ENCODE peak calls at places on chromosomes 5 and 9, in nine cellular contexts. X, J, W, G, M, C, I, H and Z are unnamed samples.
A peak's percentile ranks its signal among the peaks of the same experiment; 100 is the strongest.

GRCh38 chr9:16133556-16134227 is 580.8 kb downstream of the CCDC171 start:
- DNase-seq in X (no peak), J (peak; percentile 46), W (peak; percentile 30), G (peak; percentile 93), M (peak; percentile 86), C (peak; percentile 40), I (peak; percentile 95), H (peak; percentile 15), Z (peak; percentile 69)

GRCh38 chr9:107949058-107949457 is 459.5 kb upstream of the KLF4 start:
- DNase-seq in X (no peak), J (no peak), W (no peak), G (peak; percentile 28), M (no peak), C (no peak), I (no peak), H (no peak), Z (peak; percentile 46)

GRCh38 chr9:90801507-90802289 is at the start of gene SYK:
- DNase-seq in X (peak; percentile 66), J (peak; percentile 65), W (peak; percentile 52), G (no peak), M (no peak), C (peak; percentile 36), I (no peak), H (no peak), Z (no peak)

GRCh38 chr9:6271508-6272228 is 56.1 kb downstream of the IL33 start:
- DNase-seq in X (no peak), J (no peak), W (no peak), G (no peak), M (no peak), C (no peak), I (no peak), H (no peak), Z (no peak)

GRCh38 chr5:55650391-55650790 is 61.7 kb downstream of the SLC38A9 start:
- DNase-seq in X (no peak), J (no peak), W (no peak), G (peak; percentile 72), M (peak; percentile 82), C (no peak), I (peak; percentile 51), H (no peak), Z (peak; percentile 83)

GRCh38 chr5:168651654-168652053 is 72.5 kb upstream of the PANK3 start:
- DNase-seq in X (no peak), J (no peak), W (no peak), G (peak; percentile 82), M (peak; percentile 83), C (no peak), I (peak; percentile 58), H (peak; percentile 4), Z (peak; percentile 85)

GRCh38 chr9:125513634-125514413 is 193.2 kb downstream of the MAPKAP1 start:
- DNase-seq in X (no peak), J (peak; percentile 31), W (no peak), G (peak; percentile 96), M (peak; percentile 88), C (no peak), I (peak; percentile 89), H (peak; percentile 15), Z (peak; percentile 91)

GRCh38 chr5:181245427-181246275 is 1.9 kb upstream of the RACK1 start:
- DNase-seq in X (no peak), J (no peak), W (no peak), G (no peak), M (no peak), C (no peak), I (no peak), H (no peak), Z (no peak)

GRCh38 chr5:14895301-14895700 is 23.7 kb upstream of the ANKH start:
- DNase-seq in X (no peak), J (no peak), W (no peak), G (peak; percentile 17), M (no peak), C (no peak), I (peak; percentile 35), H (no peak), Z (no peak)

GRCh38 chr5:62268239-62268638 is 37.8 kb upstream of the KIF2A start:
- DNase-seq in X (peak; percentile 20), J (no peak), W (peak; percentile 25), G (peak; percentile 42), M (peak; percentile 30), C (no peak), I (peak; percentile 3), H (no peak), Z (no peak)

GRCh38 chr5:64210866-64211265 is 45.2 kb downstream of the RNF180 start:
- DNase-seq in X (no peak), J (no peak), W (no peak), G (peak; percentile 74), M (peak; percentile 90), C (no peak), I (peak; percentile 89), H (no peak), Z (peak; percentile 92)

GRCh38 chr5:73822989-73823339 is 197.0 kb downstream of the ARHGEF28 start:
- DNase-seq in X (peak; percentile 46), J (no peak), W (no peak), G (peak; percentile 56), M (peak; percentile 49), C (no peak), I (peak; percentile 33), H (no peak), Z (peak; percentile 60)

GRCh38 chr9:127237801-127238200 is 26.8 kb upstream of the GARNL3 start:
- DNase-seq in X (no peak), J (no peak), W (no peak), G (no peak), M (no peak), C (no peak), I (no peak), H (no peak), Z (no peak)

GRCh38 chr9:127316586-127317383 is 52.2 kb downstream of the GARNL3 start:
- DNase-seq in X (no peak), J (no peak), W (no peak), G (no peak), M (peak; percentile 19), C (no peak), I (peak; percentile 63), H (no peak), Z (no peak)

GRCh38 chr9:78294290-78295176 is 2.4 kb upstream of the PSAT1 start:
- DNase-seq in X (no peak), J (no peak), W (no peak), G (no peak), M (no peak), C (no peak), I (no peak), H (no peak), Z (no peak)

GRCh38 chr9:36664806-36665205 is 92.1 kb downstream of the MELK start:
- DNase-seq in X (no peak), J (no peak), W (no peak), G (no peak), M (no peak), C (no peak), I (no peak), H (no peak), Z (no peak)

GRCh38 chr9:89884356-89885083 is 279.7 kb downstream of the GADD45G start:
- DNase-seq in X (no peak), J (peak; percentile 69), W (no peak), G (no peak), M (no peak), C (no peak), I (no peak), H (no peak), Z (no peak)

GRCh38 chr9:96236854-96237545 is 65.0 kb downstream of the HSD17B3 start:
- DNase-seq in X (no peak), J (no peak), W (no peak), G (no peak), M (no peak), C (no peak), I (no peak), H (no peak), Z (peak; percentile 20)

GRCh38 chr5:35420200-35420599 is 189.9 kb upstream of the PRLR start:
- DNase-seq in X (no peak), J (no peak), W (no peak), G (no peak), M (no peak), C (no peak), I (no peak), H (no peak), Z (no peak)

GRCh38 chr5:138949988-138950387 is 74.9 kb upstream of the LRRTM2 start:
- DNase-seq in X (no peak), J (no peak), W (no peak), G (no peak), M (no peak), C (no peak), I (no peak), H (no peak), Z (no peak)

GRCh38 chr9:2427016-2427891 is 194.3 kb upstream of the VLDLR start:
- DNase-seq in X (peak; percentile 82), J (peak; percentile 34), W (peak; percentile 92), G (peak; percentile 7), M (no peak), C (peak; percentile 65), I (no peak), H (no peak), Z (no peak)

GRCh38 chr5:172543484-172544298 is 89.4 kb upstream of the SH3PXD2B start:
- DNase-seq in X (no peak), J (no peak), W (peak; percentile 40), G (no peak), M (no peak), C (no peak), I (no peak), H (no peak), Z (no peak)

GRCh38 chr5:151632524-151632923 is 41.4 kb upstream of the FAT2 start:
- DNase-seq in X (no peak), J (peak; percentile 40), W (no peak), G (no peak), M (no peak), C (no peak), I (no peak), H (no peak), Z (no peak)

GRCh38 chr9:135804588-135805421 is 102.5 kb downstream of the CAMSAP1 start:
- DNase-seq in X (no peak), J (no peak), W (no peak), G (no peak), M (peak; percentile 38), C (no peak), I (peak; percentile 9), H (no peak), Z (peak; percentile 50)

GRCh38 chr5:139650031-139650688 is 2.0 kb downstream of the CXXC5 start:
- DNase-seq in X (no peak), J (peak; percentile 51), W (no peak), G (no peak), M (no peak), C (no peak), I (no peak), H (no peak), Z (no peak)

GRCh38 chr9:23665635-23666034 is 160.4 kb downstream of the ELAVL2 start:
- DNase-seq in X (no peak), J (no peak), W (no peak), G (no peak), M (no peak), C (no peak), I (no peak), H (no peak), Z (no peak)

GRCh38 chr5:151696470-151697061 is 9.9 kb upstream of the SPARC start:
- DNase-seq in X (no peak), J (peak; percentile 77), W (no peak), G (peak; percentile 82), M (peak; percentile 100), C (no peak), I (peak; percentile 94), H (no peak), Z (peak; percentile 99)